ENCODE peak calls at places on chromosome 10, in five cellular contexts. L is CD8-positive, alpha-beta memory T cell; U is astrocyte; X is IMR-90; M is GM23338. F is an unnamed sample.

GRCh38 chr10:76206797-76207352 is 775.5 kb downstream of the LRMDA start:
- DNase-seq in U (no peak), L (no peak), M (no peak), X (no peak), F (no peak)

GRCh38 chr10:125117941-125118630 is 42.3 kb downstream of the CTBP2 start:
- DNase-seq in X (no peak), M (no peak), U (no peak), L (no peak), F (peak; percentile 61)

GRCh38 chr10:5411941-5412276 is 448 bp upstream of the NET1 start:
- DNase-seq in X (no peak), U (no peak), M (no peak), L (no peak), F (no peak)

GRCh38 chr10:490891-491571 is 198.4 kb downstream of the DIP2C start:
- DNase-seq in M (peak; percentile 44), X (peak; percentile 60), L (no peak), U (peak; percentile 59), F (no peak)

GRCh38 chr10:35225204-35225603 is 98.6 kb downstream of the CREM start:
- DNase-seq in M (no peak), X (no peak), U (no peak), L (peak; percentile 14), F (no peak)

GRCh38 chr10:99435986-99436633 is 5.7 kb upstream of the GOT1 start:
- DNase-seq in X (peak; percentile 59), M (peak; percentile 65), L (peak; percentile 7), U (no peak), F (no peak)

GRCh38 chr10:132607961-132608495 is 70.4 kb downstream of the INPP5A start:
- DNase-seq in X (no peak), M (no peak), L (no peak), U (no peak), F (no peak)

GRCh38 chr10:95363303-95363912 is 72.6 kb upstream of the PDLIM1 start:
- DNase-seq in U (peak; percentile 36), X (peak; percentile 77), L (peak; percentile 38), M (peak; percentile 85), F (peak; percentile 70)

GRCh38 chr10:132264966-132265877 is 42.5 kb downstream of the STK32C start:
- DNase-seq in U (peak; percentile 29), X (peak; percentile 44), L (no peak), M (no peak), F (no peak)

GRCh38 chr10:78655941-78656340 is 412.8 kb upstream of the ZMIZ1 start:
- DNase-seq in L (no peak), U (peak; percentile 80), M (no peak), X (peak; percentile 43), F (no peak)

GRCh38 chr10:25933653-25934608 is at the start of gene MYO3A:
- DNase-seq in U (no peak), M (peak; percentile 83), L (no peak), X (no peak), F (no peak)

GRCh38 chr10:11906714-11907113 is 83.6 kb downstream of the PROSER2 start:
- DNase-seq in L (no peak), M (no peak), X (no peak), U (no peak), F (no peak)

GRCh38 chr10:113806503-113806902 is 47.4 kb downstream of the DCLRE1A start:
- DNase-seq in U (no peak), L (no peak), X (no peak), M (no peak), F (no peak)

GRCh38 chr10:113802997-113803396 is 50.9 kb downstream of the DCLRE1A start:
- DNase-seq in U (no peak), L (no peak), X (peak; percentile 2), M (no peak), F (no peak)

DNA sequence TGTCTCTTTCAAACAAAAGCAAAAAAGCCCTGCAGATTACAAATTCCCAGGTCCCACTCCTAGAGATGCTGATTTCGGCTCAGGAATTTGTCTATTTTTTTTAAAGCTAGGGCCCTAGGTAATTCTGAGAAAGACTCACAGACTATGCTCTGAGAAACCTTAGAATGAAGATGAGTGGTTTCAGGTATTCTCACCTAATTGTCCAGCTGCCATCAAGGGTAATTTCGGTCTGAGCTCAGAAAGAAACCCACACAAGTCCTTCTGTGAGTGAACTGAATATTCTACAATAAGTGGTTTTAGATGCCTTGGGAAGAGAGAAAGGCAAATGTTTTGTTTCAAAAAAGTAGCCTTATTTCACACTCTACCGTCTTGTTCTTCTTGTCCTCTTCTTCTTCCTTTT is 45.7 kb downstream of the DCLRE1A start:
- DNase-seq in U (no peak), X (no peak), M (no peak), L (no peak), F (no peak)
- H3K27me3 ChIP-seq in U (peaks cover 8% of the 10 kb centered on the region), X (peaks cover 21% of the 10 kb centered on the region), M (no peaks in the 10 kb centered on the region), L (no peaks in the 10 kb centered on the region), F (no peaks in the 10 kb centered on the region)

DNA sequence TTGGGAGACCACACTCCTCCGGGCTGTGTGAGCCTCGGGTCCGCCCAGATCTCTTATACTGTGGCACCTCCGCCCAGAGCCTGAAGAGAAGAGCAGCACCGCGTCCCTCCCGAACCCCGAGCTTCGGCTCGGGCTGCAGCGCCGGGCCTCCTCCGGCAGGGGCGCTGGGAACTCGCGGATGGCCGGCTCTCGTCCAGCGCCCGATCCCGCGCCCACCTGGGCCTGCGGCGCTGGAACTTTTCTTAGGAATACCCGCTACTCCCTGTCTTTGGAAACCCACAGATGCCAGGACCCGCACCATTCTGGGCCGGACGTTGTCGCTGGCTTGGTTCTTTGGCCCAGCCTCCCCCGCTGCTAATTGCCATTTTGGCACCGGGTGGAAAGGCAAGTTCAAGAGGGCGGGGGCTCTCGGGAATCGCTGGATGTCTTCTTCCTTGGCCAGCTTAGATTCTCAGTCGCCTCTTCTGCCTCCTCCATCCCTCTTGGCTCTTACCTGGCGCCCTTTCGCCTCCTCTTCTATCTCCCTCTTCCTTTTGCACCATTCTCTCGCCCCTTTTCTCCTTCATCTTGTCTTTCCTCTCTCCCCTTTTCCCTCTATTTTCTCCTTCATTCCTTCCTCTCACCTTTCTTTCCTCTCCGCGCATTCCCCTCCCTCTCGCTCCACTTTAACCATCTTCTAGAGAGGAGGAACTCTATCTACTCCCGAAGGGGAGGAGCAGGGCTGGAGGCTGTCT is 2.1 kb upstream of the SORCS3 start:
- DNase-seq in M (peak; percentile 89), L (no peak), X (no peak), U (no peak), F (no peak)
- H3K27me3 ChIP-seq in M (peaks cover 70% of the 10 kb centered on the region), L (peaks cover 3% of the 10 kb centered on the region), X (peaks cover 33% of the 10 kb centered on the region), U (peaks cover 45% of the 10 kb centered on the region), F (peaks cover 36% of the 10 kb centered on the region)

GRCh38 chr10:103415581-103415980 is 19.2 kb downstream of the PDCD11 start:
- DNase-seq in L (no peak), M (no peak), X (no peak), U (no peak), F (no peak)
- H3K27me3 ChIP-seq in L (no peaks in the 10 kb centered on the region), M (no peaks in the 10 kb centered on the region), X (no peaks in the 10 kb centered on the region), U (no peaks in the 10 kb centered on the region), F (no peaks in the 10 kb centered on the region)

GRCh38 chr10:100836891-100837290 is 75.9 kb upstream of the SLF2 start:
- DNase-seq in U (no peak), X (no peak), L (no peak), M (no peak), F (no peak)

GRCh38 chr10:100838986-100839385 is 73.8 kb upstream of the SLF2 start:
- DNase-seq in U (no peak), X (no peak), L (no peak), M (no peak), F (no peak)

GRCh38 chr10:100837300-100837699 is 75.5 kb upstream of the SLF2 start:
- DNase-seq in M (no peak), U (no peak), L (no peak), X (no peak), F (no peak)

GRCh38 chr10:100831742-100832141 is 81.0 kb upstream of the SLF2 start:
- DNase-seq in X (no peak), M (no peak), U (no peak), L (no peak), F (no peak)

GRCh38 chr10:100835810-100836209 is 77.0 kb upstream of the SLF2 start:
- DNase-seq in M (no peak), X (no peak), L (no peak), U (no peak), F (no peak)
- H3K27me3 ChIP-seq in M (peaks cover 56% of the 10 kb centered on the region), X (peaks cover 53% of the 10 kb centered on the region), L (peaks cover 14% of the 10 kb centered on the region), U (peaks cover 60% of the 10 kb centered on the region), F (peaks cover 12% of the 10 kb centered on the region)

GRCh38 chr10:70931168-70931805 is 42.9 kb upstream of the PCBD1 start:
- DNase-seq in L (no peak), U (peak; percentile 71), X (peak; percentile 37), M (peak; percentile 18), F (no peak)
- H3K27me3 ChIP-seq in L (peaks cover 5% of the 10 kb centered on the region), U (peaks cover 16% of the 10 kb centered on the region), X (peaks cover 80% of the 10 kb centered on the region), M (no peaks in the 10 kb centered on the region), F (no peaks in the 10 kb centered on the region)

GRCh38 chr10:101237080-101237817 is 8.0 kb upstream of the LBX1 start:
- DNase-seq in L (no peak), M (peak; percentile 79), U (peak; percentile 2), X (no peak), F (no peak)
- H3K27me3 ChIP-seq in L (peaks cover 78% of the 10 kb centered on the region), M (peaks cover 100% of the 10 kb centered on the region), U (peaks cover 95% of the 10 kb centered on the region), X (peaks cover 77% of the 10 kb centered on the region), F (peaks cover 78% of the 10 kb centered on the region)

DNA sequence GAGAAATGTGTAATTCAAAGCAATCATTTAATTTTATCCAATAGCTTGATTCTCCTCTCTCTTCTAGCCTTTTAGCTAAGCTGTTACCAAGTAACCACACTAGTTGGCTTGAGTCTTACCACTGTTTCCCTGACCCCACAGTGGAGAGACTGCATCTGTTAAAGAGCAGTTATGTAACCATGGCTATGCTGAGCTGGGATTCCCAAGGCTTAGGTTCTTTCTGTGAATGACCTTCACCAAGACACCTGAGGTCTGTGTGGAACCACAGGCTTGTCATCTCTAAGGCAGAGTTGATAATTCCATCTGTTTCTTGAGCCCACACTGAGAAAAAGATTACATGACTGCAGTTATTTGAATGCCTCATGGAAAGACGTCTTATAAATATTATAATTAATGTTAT is 47.6 kb upstream of the ATRNL1 start:
- DNase-seq in L (no peak), M (no peak), U (peak; percentile 6), X (no peak), F (no peak)
- H3K27me3 ChIP-seq in L (no peaks in the 10 kb centered on the region), M (no peaks in the 10 kb centered on the region), U (no peaks in the 10 kb centered on the region), X (peaks cover 2% of the 10 kb centered on the region), F (no peaks in the 10 kb centered on the region)

F was measured in colonic mucosa.